ENCODE peak calls at places on chromosomes 4 and X, in five cellular contexts. S is islet precursor cell; Y is stimulated activated naive CD8-positive, alpha-beta T cell treated with anti-CD3 and anti-CD28 coated beads, Interleukin-15, amount 100 ng/mL, for 72 hours; I is GM12865; D is skeletal muscle cell. U is an unnamed sample.

GRCh38 chrX:130788786-130789581 is 114.0 kb downstream of the ENOX2 start:
- DNase-seq in S (no peak), Y (no peak), I (no peak), D (no peak), U (no peak)

GRCh38 chrX:109952050-109952449 is 50.9 kb upstream of the TMEM164 start:
- DNase-seq in S (peak), Y (no peak), I (no peak), D (no peak), U (no peak)

GRCh38 chr4:102180080-102180479 is 165.2 kb downstream of the SLC39A8 start:
- DNase-seq in S (no peak), Y (no peak), I (no peak), D (no peak), U (no peak)

GRCh38 chrX:19563746-19564145 is 48.4 kb upstream of the MAP3K15 start:
- DNase-seq in S (no peak), Y (no peak), I (peak), D (no peak), U (peak)

GRCh38 chr4:183635333-183635732 is 23.7 kb downstream of the RWDD4 start:
- DNase-seq in S (peak), Y (no peak), I (no peak), D (no peak), U (no peak)

GRCh38 chr4:162061214-162061613 is 102.6 kb downstream of the FSTL5 start:
- DNase-seq in S (peak), Y (no peak), I (no peak), D (peak), U (no peak)

GRCh38 chrX:152817082-152817744 is 13.3 kb downstream of the CETN2 start:
- DNase-seq in S (no peak), Y (no peak), I (peak), D (no peak), U (peak)

GRCh38 chrX:154761977-154762528 is 611 bp upstream of the DKC1 start:
- DNase-seq in S (no peak), Y (no peak), I (peak), D (no peak), U (peak)

GRCh38 chr4:69750346-69750745 is 10.1 kb downstream of the SULT1B1 start:
- DNase-seq in S (no peak), Y (no peak), I (no peak), D (no peak), U (no peak)

GRCh38 chr4:159384619-159385018 is 281.7 kb downstream of the RAPGEF2 start:
- DNase-seq in S (no peak), Y (no peak), I (no peak), D (no peak), U (no peak)

GRCh38 chrX:11464360-11464759 is 171.1 kb downstream of the AMELX start:
- DNase-seq in S (no peak), Y (no peak), I (no peak), D (no peak), U (no peak)

GRCh38 chrX:17405225-17405969 is 30.4 kb downstream of the NHS start:
- DNase-seq in S (peak), Y (no peak), I (no peak), D (no peak), U (no peak)

GRCh38 chrX:68646421-68646820 is 1.0 kb upstream of the STARD8 start:
- DNase-seq in S (no peak), Y (no peak), I (no peak), D (no peak), U (no peak)

GRCh38 chr4:176156656-176157055 is 38.7 kb downstream of the SPATA4 start:
- DNase-seq in S (no peak), Y (no peak), I (no peak), D (peak), U (no peak)

GRCh38 chr4:185380320-185380719 is 15.4 kb downstream of the LRP2BP start:
- DNase-seq in S (no peak), Y (no peak), I (no peak), D (no peak), U (no peak)

GRCh38 chr4:8765631-8766590 is 105.7 kb downstream of the HMX1 start:
- DNase-seq in S (peak), Y (no peak), I (no peak), D (no peak), U (no peak)

GRCh38 chr4:3257125-3257690 is 8.2 kb downstream of the MSANTD1 start:
- DNase-seq in S (peak), Y (no peak), I (no peak), D (no peak), U (peak)

GRCh38 chr4:40199999-40200880 is 3.4 kb downstream of the RHOH start:
- DNase-seq in S (no peak), Y (peak), I (peak), D (no peak), U (peak)

GRCh38 chr4:140237616-140238352 is 83.8 kb upstream of the MAML3 start:
- DNase-seq in S (peak), Y (no peak), I (no peak), D (peak), U (no peak)

GRCh38 chr4:148787831-148788477 is 345.7 kb upstream of the NR3C2 start:
- DNase-seq in S (no peak), Y (no peak), I (no peak), D (peak), U (no peak)

GRCh38 chrX:44290718-44291117 is 52.8 kb downstream of the EFHC2 start:
- DNase-seq in S (no peak), Y (no peak), I (no peak), D (no peak), U (no peak)

GRCh38 chr4:183264614-183265013 is 55.5 kb downstream of the CLDN22 start:
- DNase-seq in S (no peak), Y (no peak), I (no peak), D (no peak), U (no peak)

GRCh38 chr4:113587156-113587555 is 174.4 kb downstream of the CAMK2D start:
- DNase-seq in S (no peak), Y (no peak), I (no peak), D (no peak), U (no peak)

GRCh38 chrX:154719132-154719675 is 31.7 kb downstream of the GAB3 start:
- DNase-seq in S (no peak), Y (no peak), I (no peak), D (peak), U (peak)

GRCh38 chr4:159504634-159505033 is 401.8 kb downstream of the RAPGEF2 start:
- DNase-seq in S (no peak), Y (no peak), I (no peak), D (peak), U (no peak)

GRCh38 chrX:77442728-77443127 is 4.5 kb upstream of the FGF16 start:
- DNase-seq in S (peak), Y (no peak), I (no peak), D (peak), U (no peak)

GRCh38 chrX:133670394-133670793 is 255.1 kb upstream of the GPC4 start:
- DNase-seq in S (no peak), Y (no peak), I (peak), D (no peak), U (peak)

GRCh38 chrX:47514553-47515235 is 31.7 kb upstream of the ZNF41 start:
- DNase-seq in S (no peak), Y (no peak), I (no peak), D (peak), U (no peak)

GRCh38 chr4:7121174-7121573 is 53.3 kb upstream of the GRPEL1 start:
- DNase-seq in S (no peak), Y (no peak), I (no peak), D (no peak), U (no peak)

GRCh38 chr4:37793562-37793961 is 32.9 kb upstream of the PGM2 start:
- DNase-seq in S (no peak), Y (no peak), I (peak), D (no peak), U (peak)

U was measured in activated naive CD4-positive, alpha-beta T cell treated with anti-CD3 and anti-CD28 coated beads for 36 hours.